ENCODE peak calls at places on chromosomes 3 and 15, in six cellular contexts. E is endothelial cell; Q is Daoy; P is stimulated activated CD4-positive, alpha-beta T cell treated with anti-CD3 and anti-CD28 coated beads, Interleukin-2, amount 100 ng/mL, for 48 hours; H is HTR-8/SVneo; F is WTC11. I is an unnamed sample.

GRCh38 chr3:113271189-113271588 is 59.8 kb downstream of the BOC start:
- DNase-seq in E (no peak), Q (no peak), P (no peak), H (no peak), F (no peak), I (peak)

GRCh38 chr3:110027446-110027845 is 690.1 kb upstream of the DPPA4 start:
- DNase-seq in E (no peak), Q (no peak), P (no peak), H (no peak), F (no peak), I (no peak)

GRCh38 chr3:8885806-8886205 is 77.5 kb downstream of the RAD18 start:
- DNase-seq in E (no peak), Q (no peak), P (no peak), H (no peak), F (no peak), I (no peak)

GRCh38 chr3:65712156-65712555 is 326.6 kb downstream of the MAGI1 start:
- DNase-seq in E (no peak), Q (no peak), P (no peak), H (no peak), F (no peak), I (no peak)

GRCh38 chr3:171162986-171163723 is 136.6 kb upstream of the SLC2A2 start:
- DNase-seq in E (no peak), Q (no peak), P (peak), H (no peak), F (no peak), I (peak)

GRCh38 chr3:67381667-67382272 is 272.6 kb downstream of the SUCLG2 start:
- DNase-seq in E (peak), Q (no peak), P (peak), H (peak), F (no peak), I (peak)

GRCh38 chr15:64044315-64045105 is 1.8 kb downstream of the DAPK2 start:
- DNase-seq in E (no peak), Q (no peak), P (no peak), H (no peak), F (no peak), I (peak)

GRCh38 chr3:13501958-13502790 is 22.1 kb downstream of the HDAC11 start:
- DNase-seq in E (no peak), Q (no peak), P (no peak), H (no peak), F (no peak), I (no peak)

GRCh38 chr15:75721462-75721922 is 8.8 kb upstream of the CSPG4 start:
- DNase-seq in E (no peak), Q (no peak), P (no peak), H (no peak), F (no peak), I (no peak)

GRCh38 chr3:125684199-125684598 is 88.9 kb upstream of the OSBPL11 start:
- DNase-seq in E (peak), Q (no peak), P (no peak), H (no peak), F (peak), I (peak)

GRCh38 chr3:94132777-94133176 is 69.9 kb downstream of the NSUN3 start:
- DNase-seq in E (no peak), Q (no peak), P (no peak), H (no peak), F (no peak), I (no peak)